ENCODE peak calls at places on chromosomes 4 and X, in six cellular contexts. One of them, this sample, is unnamed.

GRCh38 chr4:144782345-144782744 is 136.4 kb downstream of the HHIP start:
- DNase-seq in activated CD4-positive, alpha-beta T cell treated with anti-CD3 and anti-CD28 coated beads, Interleukin-2, amount 50 U/mL, for 24 hours: no peak
- DNase-seq in astrocyte of the spinal cord: peak
- DNase-seq in AG09309: no peak
- DNase-seq in sigmoid colon: no peak
- DNase-seq in psoas muscle: no peak
- DNase-seq in this sample: no peak

GRCh38 chr4:141002323-141002805 is 130.9 kb downstream of the RNF150 start:
- DNase-seq in activated CD4-positive, alpha-beta T cell treated with anti-CD3 and anti-CD28 coated beads, Interleukin-2, amount 50 U/mL, for 24 hours: no peak
- DNase-seq in astrocyte of the spinal cord: peak
- DNase-seq in AG09309: peak
- DNase-seq in sigmoid colon: peak
- DNase-seq in psoas muscle: no peak
- DNase-seq in this sample: no peak

GRCh38 chrX:100695302-100695701 is 36.6 kb downstream of the SYTL4 start:
- DNase-seq in activated CD4-positive, alpha-beta T cell treated with anti-CD3 and anti-CD28 coated beads, Interleukin-2, amount 50 U/mL, for 24 hours: no peak
- DNase-seq in astrocyte of the spinal cord: no peak
- DNase-seq in AG09309: no peak
- DNase-seq in sigmoid colon: no peak
- DNase-seq in psoas muscle: no peak
- DNase-seq in this sample: no peak

GRCh38 chr4:73780243-73780642 is 39.9 kb downstream of the CXCL8 start:
- DNase-seq in activated CD4-positive, alpha-beta T cell treated with anti-CD3 and anti-CD28 coated beads, Interleukin-2, amount 50 U/mL, for 24 hours: no peak
- DNase-seq in astrocyte of the spinal cord: no peak
- DNase-seq in AG09309: no peak
- DNase-seq in sigmoid colon: no peak
- DNase-seq in psoas muscle: no peak
- DNase-seq in this sample: no peak

GRCh38 chrX:120365320-120365719 is 3.4 kb downstream of the ATP1B4 start:
- DNase-seq in activated CD4-positive, alpha-beta T cell treated with anti-CD3 and anti-CD28 coated beads, Interleukin-2, amount 50 U/mL, for 24 hours: peak
- DNase-seq in astrocyte of the spinal cord: no peak
- DNase-seq in AG09309: no peak
- DNase-seq in sigmoid colon: no peak
- DNase-seq in psoas muscle: peak
- DNase-seq in this sample: peak

GRCh38 chrX:154546354-154547244 is at the start of gene G6PD:
- DNase-seq in activated CD4-positive, alpha-beta T cell treated with anti-CD3 and anti-CD28 coated beads, Interleukin-2, amount 50 U/mL, for 24 hours: peak
- DNase-seq in astrocyte of the spinal cord: peak
- DNase-seq in AG09309: no peak
- DNase-seq in sigmoid colon: no peak
- DNase-seq in psoas muscle: peak
- DNase-seq in this sample: no peak

GRCh38 chrX:39705299-39705698 is 392.5 kb downstream of the BCOR start:
- DNase-seq in activated CD4-positive, alpha-beta T cell treated with anti-CD3 and anti-CD28 coated beads, Interleukin-2, amount 50 U/mL, for 24 hours: no peak
- DNase-seq in astrocyte of the spinal cord: peak
- DNase-seq in AG09309: peak
- DNase-seq in sigmoid colon: peak
- DNase-seq in psoas muscle: peak
- DNase-seq in this sample: peak

GRCh38 chr4:60790608-60791007 is 409.5 kb upstream of the ADGRL3 start:
- DNase-seq in activated CD4-positive, alpha-beta T cell treated with anti-CD3 and anti-CD28 coated beads, Interleukin-2, amount 50 U/mL, for 24 hours: no peak
- DNase-seq in astrocyte of the spinal cord: no peak
- DNase-seq in AG09309: no peak
- DNase-seq in sigmoid colon: no peak
- DNase-seq in psoas muscle: no peak
- DNase-seq in this sample: no peak

GRCh38 chr4:182242793-182243192 is 409 bp upstream of the TENM3 start:
- DNase-seq in activated CD4-positive, alpha-beta T cell treated with anti-CD3 and anti-CD28 coated beads, Interleukin-2, amount 50 U/mL, for 24 hours: no peak
- DNase-seq in astrocyte of the spinal cord: peak
- DNase-seq in AG09309: no peak
- DNase-seq in sigmoid colon: no peak
- DNase-seq in psoas muscle: no peak
- DNase-seq in this sample: no peak

GRCh38 chrX:75155830-75156525 is at the start of gene ABCB7:
- DNase-seq in activated CD4-positive, alpha-beta T cell treated with anti-CD3 and anti-CD28 coated beads, Interleukin-2, amount 50 U/mL, for 24 hours: peak
- DNase-seq in astrocyte of the spinal cord: peak
- DNase-seq in AG09309: peak
- DNase-seq in sigmoid colon: peak
- DNase-seq in psoas muscle: peak
- DNase-seq in this sample: peak

GRCh38 chrX:150899191-150899757 is 806 bp upstream of the CD99L2 start:
- DNase-seq in activated CD4-positive, alpha-beta T cell treated with anti-CD3 and anti-CD28 coated beads, Interleukin-2, amount 50 U/mL, for 24 hours: peak
- DNase-seq in astrocyte of the spinal cord: peak
- DNase-seq in AG09309: no peak
- DNase-seq in sigmoid colon: peak
- DNase-seq in psoas muscle: peak
- DNase-seq in this sample: peak

GRCh38 chr4:112234952-112235609 is 3.5 kb downstream of the AP1AR start:
- DNase-seq in activated CD4-positive, alpha-beta T cell treated with anti-CD3 and anti-CD28 coated beads, Interleukin-2, amount 50 U/mL, for 24 hours: no peak
- DNase-seq in astrocyte of the spinal cord: peak
- DNase-seq in AG09309: peak
- DNase-seq in sigmoid colon: peak
- DNase-seq in psoas muscle: no peak
- DNase-seq in this sample: peak

GRCh38 chr4:139838811-139839210 is 173.2 kb downstream of the MGST2 start:
- DNase-seq in activated CD4-positive, alpha-beta T cell treated with anti-CD3 and anti-CD28 coated beads, Interleukin-2, amount 50 U/mL, for 24 hours: no peak
- DNase-seq in astrocyte of the spinal cord: no peak
- DNase-seq in AG09309: no peak
- DNase-seq in sigmoid colon: no peak
- DNase-seq in psoas muscle: no peak
- DNase-seq in this sample: no peak

This sample was measured in sciatic nerve.